ENCODE peak calls at places on chromosomes 2 and 18, in nine cellular contexts. One of them, this sample, is unnamed.

GRCh38 chr2:68565858-68566257 is 77.5 kb upstream of the PROKR1 start:
- DNase-seq in PC-3: peak
- DNase-seq in heart right ventricle: no peak
- DNase-seq in LNCaP clone FGC: no peak
- DNase-seq in upper lobe of left lung: no peak
- DNase-seq in Calu3: no peak
- DNase-seq in epithelial cell of proximal tubule: no peak
- DNase-seq in GM20000: no peak
- DNase-seq in OCI-LY7: no peak
- DNase-seq in this sample: no peak

GRCh38 chr2:166539340-166540162 is 45.5 kb upstream of the SCN7A start:
- DNase-seq in PC-3: peak
- DNase-seq in heart right ventricle: no peak
- DNase-seq in LNCaP clone FGC: peak
- DNase-seq in upper lobe of left lung: no peak
- DNase-seq in Calu3: peak
- DNase-seq in epithelial cell of proximal tubule: peak
- DNase-seq in GM20000: peak
- DNase-seq in OCI-LY7: peak
- DNase-seq in this sample: peak

GRCh38 chr2:27855476-27855875 is 34.7 kb downstream of the RBKS start:
- DNase-seq in PC-3: peak
- DNase-seq in heart right ventricle: no peak
- DNase-seq in LNCaP clone FGC: no peak
- DNase-seq in upper lobe of left lung: no peak
- DNase-seq in Calu3: no peak
- DNase-seq in epithelial cell of proximal tubule: peak
- DNase-seq in GM20000: no peak
- DNase-seq in OCI-LY7: no peak
- DNase-seq in this sample: no peak

GRCh38 chr2:199602271-199602895 is 144.6 kb upstream of the SATB2 start:
- DNase-seq in PC-3: peak
- DNase-seq in heart right ventricle: no peak
- DNase-seq in LNCaP clone FGC: no peak
- DNase-seq in upper lobe of left lung: no peak
- DNase-seq in Calu3: peak
- DNase-seq in epithelial cell of proximal tubule: peak
- DNase-seq in GM20000: peak
- DNase-seq in OCI-LY7: peak
- DNase-seq in this sample: no peak

GRCh38 chr2:233381013-233381995 is 27.0 kb downstream of the DGKD start:
- DNase-seq in PC-3: peak
- DNase-seq in heart right ventricle: no peak
- DNase-seq in LNCaP clone FGC: peak
- DNase-seq in upper lobe of left lung: peak
- DNase-seq in Calu3: no peak
- DNase-seq in epithelial cell of proximal tubule: no peak
- DNase-seq in GM20000: no peak
- DNase-seq in OCI-LY7: no peak
- DNase-seq in this sample: no peak

GRCh38 chr2:8836979-8837794 is at the start of gene KIDINS220:
- DNase-seq in PC-3: peak
- DNase-seq in heart right ventricle: peak
- DNase-seq in LNCaP clone FGC: peak
- DNase-seq in upper lobe of left lung: peak
- DNase-seq in Calu3: peak
- DNase-seq in epithelial cell of proximal tubule: no peak
- DNase-seq in GM20000: peak
- DNase-seq in OCI-LY7: peak
- DNase-seq in this sample: peak

GRCh38 chr18:62420513-62421209 is 95.6 kb downstream of the TNFRSF11A start:
- DNase-seq in PC-3: peak
- DNase-seq in heart right ventricle: no peak
- DNase-seq in LNCaP clone FGC: no peak
- DNase-seq in upper lobe of left lung: no peak
- DNase-seq in Calu3: peak
- DNase-seq in epithelial cell of proximal tubule: peak
- DNase-seq in GM20000: peak
- DNase-seq in OCI-LY7: no peak
- DNase-seq in this sample: peak

GRCh38 chr2:157184161-157184910 is 73.2 kb upstream of the GALNT5 start:
- DNase-seq in PC-3: no peak
- DNase-seq in heart right ventricle: no peak
- DNase-seq in LNCaP clone FGC: no peak
- DNase-seq in upper lobe of left lung: no peak
- DNase-seq in Calu3: no peak
- DNase-seq in epithelial cell of proximal tubule: no peak
- DNase-seq in GM20000: no peak
- DNase-seq in OCI-LY7: no peak
- DNase-seq in this sample: no peak

GRCh38 chr2:64485961-64486360 is 32.0 kb downstream of the LGALSL start:
- DNase-seq in PC-3: peak
- DNase-seq in heart right ventricle: peak
- DNase-seq in LNCaP clone FGC: no peak
- DNase-seq in upper lobe of left lung: no peak
- DNase-seq in Calu3: no peak
- DNase-seq in epithelial cell of proximal tubule: no peak
- DNase-seq in GM20000: no peak
- DNase-seq in OCI-LY7: no peak
- DNase-seq in this sample: no peak

GRCh38 chr2:43279317-43279840 is 53.0 kb upstream of the ZFP36L2 start:
- DNase-seq in PC-3: peak
- DNase-seq in heart right ventricle: no peak
- DNase-seq in LNCaP clone FGC: peak
- DNase-seq in upper lobe of left lung: no peak
- DNase-seq in Calu3: no peak
- DNase-seq in epithelial cell of proximal tubule: no peak
- DNase-seq in GM20000: no peak
- DNase-seq in OCI-LY7: no peak
- DNase-seq in this sample: no peak

GRCh38 chr2:237486334-237486818 is 675 bp upstream of the MLPH start:
- DNase-seq in PC-3: peak
- DNase-seq in heart right ventricle: no peak
- DNase-seq in LNCaP clone FGC: no peak
- DNase-seq in upper lobe of left lung: peak
- DNase-seq in Calu3: no peak
- DNase-seq in epithelial cell of proximal tubule: no peak
- DNase-seq in GM20000: no peak
- DNase-seq in OCI-LY7: no peak
- DNase-seq in this sample: no peak

GRCh38 chr2:172109670-172110421 is 7.1 kb upstream of the DLX2 start:
- DNase-seq in PC-3: no peak
- DNase-seq in heart right ventricle: no peak
- DNase-seq in LNCaP clone FGC: no peak
- DNase-seq in upper lobe of left lung: no peak
- DNase-seq in Calu3: no peak
- DNase-seq in epithelial cell of proximal tubule: no peak
- DNase-seq in GM20000: peak
- DNase-seq in OCI-LY7: no peak
- DNase-seq in this sample: peak

GRCh38 chr2:235854276-235854675 is 313.9 kb downstream of the GBX2 start:
- DNase-seq in PC-3: peak
- DNase-seq in heart right ventricle: no peak
- DNase-seq in LNCaP clone FGC: no peak
- DNase-seq in upper lobe of left lung: no peak
- DNase-seq in Calu3: no peak
- DNase-seq in epithelial cell of proximal tubule: no peak
- DNase-seq in GM20000: no peak
- DNase-seq in OCI-LY7: no peak
- DNase-seq in this sample: no peak

GRCh38 chr2:226620176-226620575 is 179.4 kb downstream of the IRS1 start:
- DNase-seq in PC-3: no peak
- DNase-seq in heart right ventricle: no peak
- DNase-seq in LNCaP clone FGC: no peak
- DNase-seq in upper lobe of left lung: no peak
- DNase-seq in Calu3: no peak
- DNase-seq in epithelial cell of proximal tubule: no peak
- DNase-seq in GM20000: no peak
- DNase-seq in OCI-LY7: no peak
- DNase-seq in this sample: no peak

GRCh38 chr2:58871469-58872142 is 630.5 kb upstream of the FANCL start:
- DNase-seq in PC-3: peak
- DNase-seq in heart right ventricle: no peak
- DNase-seq in LNCaP clone FGC: no peak
- DNase-seq in upper lobe of left lung: no peak
- DNase-seq in Calu3: no peak
- DNase-seq in epithelial cell of proximal tubule: no peak
- DNase-seq in GM20000: no peak
- DNase-seq in OCI-LY7: peak
- DNase-seq in this sample: no peak
- TF ChIP-seq CTCF in PC-3: peak
- TF ChIP-seq CTCF in heart right ventricle: no peak
- TF ChIP-seq CTCF in LNCaP clone FGC: no peak
- TF ChIP-seq CTCF in upper lobe of left lung: no peak
- TF ChIP-seq CTCF in Calu3: no peak
- TF ChIP-seq CTCF in epithelial cell of proximal tubule: peak
- TF ChIP-seq CTCF in GM20000: no peak
- TF ChIP-seq CTCF in OCI-LY7: peak
- TF ChIP-seq CTCF in this sample: no peak

GRCh38 chr2:217513256-217513655 is 489.5 kb downstream of the TNS1 start:
- DNase-seq in PC-3: no peak
- DNase-seq in heart right ventricle: no peak
- DNase-seq in LNCaP clone FGC: no peak
- DNase-seq in upper lobe of left lung: no peak
- DNase-seq in Calu3: no peak
- DNase-seq in epithelial cell of proximal tubule: no peak
- DNase-seq in GM20000: no peak
- DNase-seq in OCI-LY7: no peak
- DNase-seq in this sample: no peak
- TF ChIP-seq CTCF in PC-3: no peak
- TF ChIP-seq CTCF in heart right ventricle: no peak
- TF ChIP-seq CTCF in LNCaP clone FGC: no peak
- TF ChIP-seq CTCF in upper lobe of left lung: no peak
- TF ChIP-seq CTCF in Calu3: no peak
- TF ChIP-seq CTCF in epithelial cell of proximal tubule: no peak
- TF ChIP-seq CTCF in GM20000: no peak
- TF ChIP-seq CTCF in OCI-LY7: no peak
- TF ChIP-seq CTCF in this sample: no peak

DNA sequence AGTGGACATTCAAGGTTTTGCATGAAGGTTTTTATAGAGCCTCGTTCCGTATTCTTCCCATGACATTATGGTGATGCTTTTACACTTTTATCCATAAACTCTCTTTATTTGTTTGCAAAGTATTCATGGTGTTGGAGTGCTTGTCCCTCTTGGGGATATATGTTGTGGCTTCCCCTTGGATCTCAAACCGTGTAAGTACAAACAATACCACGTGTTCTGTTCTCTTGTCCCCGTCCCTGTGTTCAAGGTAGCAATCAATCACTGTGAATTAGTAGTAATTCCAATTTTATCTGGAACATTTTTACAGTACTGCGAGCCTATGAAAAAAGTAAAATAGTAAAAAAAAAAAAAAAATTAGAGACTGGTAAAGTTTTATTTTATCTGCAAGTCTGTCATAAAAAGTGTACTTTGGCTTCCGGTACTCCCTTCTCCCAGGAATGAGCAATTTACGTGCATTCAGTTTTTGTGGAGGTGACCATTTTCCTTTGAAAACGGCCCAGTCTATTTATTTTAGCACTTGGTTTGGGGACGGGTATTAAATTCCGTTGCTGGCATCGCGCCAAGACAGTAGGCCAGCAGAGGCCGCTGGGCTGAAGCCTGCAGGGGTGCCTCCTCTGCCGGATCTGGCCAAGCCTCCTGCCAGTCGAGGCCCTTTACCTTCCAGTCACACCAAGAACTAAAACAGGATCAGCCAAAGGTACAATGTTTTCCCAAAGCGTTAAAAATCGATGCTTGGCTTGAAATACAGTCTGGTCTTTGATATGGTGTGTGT is 175.7 kb downstream of the SOCS6 start:
- DNase-seq in PC-3: peak
- DNase-seq in heart right ventricle: peak
- DNase-seq in LNCaP clone FGC: peak
- DNase-seq in upper lobe of left lung: peak
- DNase-seq in Calu3: peak
- DNase-seq in epithelial cell of proximal tubule: peak
- DNase-seq in GM20000: peak
- DNase-seq in OCI-LY7: no peak
- DNase-seq in this sample: peak
- TF ChIP-seq CTCF in PC-3: peak
- TF ChIP-seq CTCF in heart right ventricle: peak
- TF ChIP-seq CTCF in LNCaP clone FGC: peak
- TF ChIP-seq CTCF in upper lobe of left lung: no peak
- TF ChIP-seq CTCF in Calu3: no peak
- TF ChIP-seq CTCF in epithelial cell of proximal tubule: peak
- TF ChIP-seq CTCF in GM20000: no peak
- TF ChIP-seq CTCF in OCI-LY7: no peak
- TF ChIP-seq CTCF in this sample: peak

GRCh38 chr2:137912358-137912757 is 51.9 kb upstream of the HNMT start:
- DNase-seq in PC-3: no peak
- DNase-seq in heart right ventricle: no peak
- DNase-seq in LNCaP clone FGC: no peak
- DNase-seq in upper lobe of left lung: no peak
- DNase-seq in Calu3: no peak
- DNase-seq in epithelial cell of proximal tubule: no peak
- DNase-seq in GM20000: peak
- DNase-seq in OCI-LY7: no peak
- DNase-seq in this sample: no peak
- TF ChIP-seq CTCF in PC-3: no peak
- TF ChIP-seq CTCF in heart right ventricle: no peak
- TF ChIP-seq CTCF in LNCaP clone FGC: no peak
- TF ChIP-seq CTCF in upper lobe of left lung: no peak
- TF ChIP-seq CTCF in Calu3: no peak
- TF ChIP-seq CTCF in epithelial cell of proximal tubule: no peak
- TF ChIP-seq CTCF in GM20000: no peak
- TF ChIP-seq CTCF in OCI-LY7: no peak
- TF ChIP-seq CTCF in this sample: no peak

DNA sequence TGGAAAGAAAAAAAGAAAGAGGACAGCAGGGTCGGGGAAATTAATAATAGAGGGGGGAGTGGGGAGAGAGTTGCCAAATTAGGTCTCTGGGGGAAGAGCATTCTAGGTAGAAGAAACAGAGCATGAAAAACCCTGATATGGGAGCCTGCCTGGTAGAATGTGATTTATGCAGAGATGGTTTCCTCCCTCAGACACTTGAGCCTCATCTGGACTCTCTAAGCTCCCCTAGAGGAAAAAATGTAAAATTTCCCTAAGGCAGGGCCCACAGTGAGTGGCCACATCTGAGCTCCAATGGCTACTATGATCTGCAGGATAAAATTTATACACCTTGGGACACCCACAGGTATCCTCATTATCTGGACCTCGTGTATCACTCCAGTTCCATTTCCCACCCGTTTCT is 20.6 kb upstream of the EPAS1 start:
- DNase-seq in PC-3: no peak
- DNase-seq in heart right ventricle: no peak
- DNase-seq in LNCaP clone FGC: no peak
- DNase-seq in upper lobe of left lung: no peak
- DNase-seq in Calu3: no peak
- DNase-seq in epithelial cell of proximal tubule: no peak
- DNase-seq in GM20000: no peak
- DNase-seq in OCI-LY7: no peak
- DNase-seq in this sample: no peak
- TF ChIP-seq CTCF in PC-3: peak
- TF ChIP-seq CTCF in heart right ventricle: peak
- TF ChIP-seq CTCF in LNCaP clone FGC: no peak
- TF ChIP-seq CTCF in upper lobe of left lung: no peak
- TF ChIP-seq CTCF in Calu3: no peak
- TF ChIP-seq CTCF in epithelial cell of proximal tubule: peak
- TF ChIP-seq CTCF in GM20000: no peak
- TF ChIP-seq CTCF in OCI-LY7: no peak
- TF ChIP-seq CTCF in this sample: no peak